ENCODE peak calls at places on chromosomes 6 and 20, in six cellular contexts. G is AG04449, L is adrenal gland, J is psoas muscle, K is HCT116, D is left ventricle myocardium inferior. I is an unnamed sample.

GRCh38 chr20:9028419-9028818 is 40.5 kb upstream of the PLCB4 start:
- DNase-seq in G (no peak), L (no peak), J (no peak), K (no peak), D (no peak), I (no peak)

GRCh38 chr6:77092971-77093370 is 370.3 kb downstream of the HTR1B start:
- DNase-seq in G (peak; percentile 14), L (no peak), J (no peak), K (no peak), D (no peak), I (peak; percentile 57)

GRCh38 chr6:63467247-63467954 is 104.9 kb upstream of the LOC128125822 start:
- DNase-seq in G (no peak), L (no peak), J (no peak), K (no peak), D (no peak), I (no peak)

GRCh38 chr6:161498359-161498758 is 224.5 kb upstream of the AGPAT4 start:
- DNase-seq in G (no peak), L (no peak), J (no peak), K (peak; percentile 66), D (no peak), I (peak; percentile 13)

GRCh38 chr20:6663751-6664388 is 103.6 kb upstream of the BMP2 start:
- DNase-seq in G (no peak), L (no peak), J (no peak), K (no peak), D (no peak), I (no peak)

GRCh38 chr20:45358282-45359068 is 4.5 kb upstream of the SYS1 start:
- DNase-seq in G (no peak), L (peak; percentile 96), J (peak; percentile 82), K (no peak), D (peak; percentile 73), I (peak; percentile 81)

GRCh38 chr6:166087246-166087645 is 80.4 kb downstream of the TBXT start:
- DNase-seq in G (no peak), L (no peak), J (no peak), K (no peak), D (no peak), I (no peak)

GRCh38 chr20:15931897-15932296 is 641.4 kb downstream of the KIF16B start:
- DNase-seq in G (no peak), L (no peak), J (no peak), K (no peak), D (no peak), I (no peak)

GRCh38 chr6:34909484-34909883 is 20.4 kb downstream of the ANKS1A start:
- DNase-seq in G (no peak), L (no peak), J (no peak), K (no peak), D (no peak), I (no peak)

GRCh38 chr6:34912715-34913464 is 23.8 kb downstream of the ANKS1A start:
- DNase-seq in G (peak; percentile 38), L (no peak), J (no peak), K (no peak), D (no peak), I (peak; percentile 77)

GRCh38 chr6:34911822-34912221 is 22.8 kb downstream of the ANKS1A start:
- DNase-seq in G (no peak), L (no peak), J (no peak), K (no peak), D (no peak), I (no peak)

GRCh38 chr6:34904990-34905613 is 16.0 kb downstream of the ANKS1A start:
- DNase-seq in G (no peak), L (no peak), J (no peak), K (no peak), D (no peak), I (no peak)

GRCh38 chr6:34908194-34908593 is 19.1 kb downstream of the ANKS1A start:
- DNase-seq in G (no peak), L (no peak), J (no peak), K (no peak), D (no peak), I (no peak)
- TF ChIP-seq CTCF in G (no peak), L (no peak), J (no peak), K (no peak), D (no peak), I (no peak)

DNA sequence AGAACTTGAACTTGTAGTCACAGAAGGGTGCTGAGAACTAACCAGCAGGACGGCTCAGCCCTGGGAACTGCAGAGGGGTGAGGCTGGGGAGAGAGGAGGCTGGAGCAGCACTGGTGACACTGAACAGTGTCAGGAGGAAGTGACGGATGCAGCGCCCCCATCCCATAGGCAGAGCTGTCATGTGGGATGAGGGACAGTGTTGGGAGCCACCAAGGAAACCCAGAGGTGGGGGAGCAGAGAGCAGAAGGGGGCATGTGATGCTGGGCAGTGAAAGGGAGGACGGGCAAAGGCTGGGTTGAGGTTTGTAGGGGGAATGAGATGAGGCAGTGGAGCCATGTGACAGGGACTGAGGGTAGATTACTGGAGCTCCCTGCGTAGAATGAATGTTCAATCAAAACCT is 2.1 kb downstream of the HLA-DPB1 start:
- DNase-seq in G (no peak), L (no peak), J (no peak), K (no peak), D (no peak), I (no peak)
- H3K4me3 ChIP-seq in G (no peak overlapping the region), L (no peak overlapping the region), J (no peak overlapping the region), K (no peak overlapping the region), D (peak overlapping the region; percentile 65), I (no peak overlapping the region)

GRCh38 chr20:44057698-44058675 is 129.0 kb downstream of the JPH2 start:
- DNase-seq in G (no peak), L (no peak), J (no peak), K (no peak), D (no peak), I (peak; percentile 91)

GRCh38 chr20:44053046-44053445 is 133.9 kb downstream of the JPH2 start:
- DNase-seq in G (no peak), L (no peak), J (no peak), K (no peak), D (no peak), I (no peak)

GRCh38 chr20:44054118-44054517 is 132.9 kb downstream of the JPH2 start:
- DNase-seq in G (no peak), L (no peak), J (no peak), K (no peak), D (no peak), I (no peak)

GRCh38 chr20:44054849-44055248 is 132.1 kb downstream of the JPH2 start:
- DNase-seq in G (no peak), L (no peak), J (no peak), K (no peak), D (no peak), I (no peak)

DNA sequence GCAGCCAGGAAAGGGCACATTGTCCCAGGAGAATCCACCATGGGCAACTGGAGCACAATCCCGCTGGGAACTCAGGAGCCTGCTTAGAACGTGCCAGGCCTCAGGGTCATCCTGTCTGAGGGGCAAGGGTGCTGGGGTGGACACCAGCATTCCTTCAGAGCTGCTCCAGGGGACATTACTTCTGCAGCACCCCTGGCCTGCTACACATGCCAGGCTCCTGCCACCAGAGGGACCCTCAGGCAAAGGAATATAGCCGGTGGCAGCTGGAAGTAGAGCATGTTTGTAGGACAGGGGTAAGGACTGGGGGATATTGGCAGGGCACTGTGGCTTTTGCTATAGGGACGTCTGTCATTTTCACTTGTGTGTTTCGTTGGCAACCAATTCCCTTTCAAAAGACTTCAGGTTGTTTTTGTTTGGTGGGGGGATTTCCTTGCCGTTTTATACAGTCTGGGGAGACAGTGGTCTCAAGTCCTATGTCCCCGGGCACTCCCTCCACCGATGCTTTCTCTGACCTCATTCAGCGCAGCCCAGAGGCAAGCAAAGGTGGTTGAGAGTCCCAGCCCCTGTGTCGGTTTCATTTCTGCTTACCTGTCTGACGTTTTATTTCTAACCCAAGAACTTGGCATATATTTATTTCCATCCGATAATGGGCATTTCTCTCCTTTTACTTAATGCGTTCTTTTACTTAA is 130.8 kb downstream of the JPH2 start:
- DNase-seq in G (no peak), L (no peak), J (no peak), K (no peak), D (no peak), I (no peak)
- TF ChIP-seq CTCF in G (peak; percentile 58), L (no peak), J (peak; percentile 52), K (peak; percentile 39), D (peak; percentile 67), I (peak; percentile 25)

GRCh38 chr6:170293411-170293844 is 2.5 kb upstream of the DLL1 start:
- DNase-seq in G (no peak), L (no peak), J (no peak), K (no peak), D (no peak), I (no peak)
- H3K4me3 ChIP-seq in G (no peak overlapping the region), L (no peak overlapping the region), J (no peak overlapping the region), K (no peak overlapping the region), D (peak overlapping the region; percentile 90), I (peak overlapping the region; percentile 1)